ENCODE peak calls at places on chromosomes 3 and 15, in four cellular contexts. T is body of pancreas, F is adrenal gland, W is fibroblast of lung. Y is an unnamed sample.

GRCh38 chr15:49082960-49083359 is 36.7 kb upstream of the SECISBP2L start:
- DNase-seq in T (no peak), F (no peak), W (peak; percentile 91), Y (no peak)

GRCh38 chr3:142931222-142931621 is 32.3 kb downstream of the PAQR9 start:
- DNase-seq in T (peak; percentile 16), F (no peak), W (no peak), Y (no peak)

GRCh38 chr15:75650908-75651809 is 3.4 kb downstream of the SNX33 start:
- DNase-seq in T (peak; percentile 89), F (peak; percentile 94), W (peak; percentile 28), Y (no peak)

GRCh38 chr15:84762840-84763572 is 14.6 kb downstream of the ZNF592 start:
- DNase-seq in T (peak; percentile 37), F (no peak), W (no peak), Y (no peak)

GRCh38 chr3:9420850-9421549 is 23.6 kb downstream of the SETD5 start:
- DNase-seq in T (no peak), F (no peak), W (peak; percentile 41), Y (no peak)

GRCh38 chr15:83446904-83447708 is at the start of gene SH3GL3:
- DNase-seq in T (peak; percentile 86), F (peak; percentile 51), W (peak; percentile 65), Y (peak; percentile 37)

GRCh38 chr3:184409331-184409926 is 29.6 kb downstream of the CHRD start:
- DNase-seq in T (no peak), F (no peak), W (no peak), Y (no peak)

GRCh38 chr3:85800676-85801075 is 841.9 kb downstream of the CADM2 start:
- DNase-seq in T (no peak), F (no peak), W (no peak), Y (no peak)

GRCh38 chr3:132535575-132536441 is 61.3 kb upstream of the ACKR4 start:
- DNase-seq in T (peak; percentile 78), F (peak; percentile 74), W (peak; percentile 92), Y (peak; percentile 37)

GRCh38 chr3:37905987-37906674 is 44.5 kb downstream of the CTDSPL start:
- DNase-seq in T (no peak), F (peak; percentile 59), W (peak; percentile 65), Y (no peak)

GRCh38 chr15:76337047-76337738 is 620 bp downstream of the ISL2 start:
- DNase-seq in T (no peak), F (no peak), W (peak; percentile 45), Y (no peak)

DNA sequence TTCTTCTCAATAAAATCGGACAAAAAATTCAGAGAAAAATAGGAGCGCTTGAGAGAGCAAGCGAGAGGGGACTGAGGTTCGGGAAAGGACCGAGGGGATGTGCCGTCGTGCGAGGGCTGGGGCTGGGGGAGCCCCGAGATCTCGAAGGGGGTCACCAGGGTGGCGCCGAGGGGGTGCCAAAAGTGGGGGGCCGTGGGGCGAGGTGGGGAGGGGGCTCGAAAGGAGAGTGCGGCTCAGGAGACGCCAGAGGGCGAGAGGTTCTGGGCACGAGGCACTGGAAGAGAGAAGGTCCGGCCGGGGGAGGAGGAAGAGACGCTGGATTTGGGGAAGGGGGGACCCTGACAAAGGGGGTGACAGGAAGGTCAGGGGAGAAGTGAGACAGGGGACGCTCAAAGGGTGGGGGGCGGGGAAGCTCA is 783 bp downstream of the IGF2BP2 start:
- DNase-seq in T (peak; percentile 30), F (peak; percentile 17), W (no peak), Y (peak; percentile 12)
- H3K9me3 ChIP-seq in T (no peaks in the 10 kb centered on the region), F (no peaks in the 10 kb centered on the region), W (no peaks in the 10 kb centered on the region), Y (no peaks in the 10 kb centered on the region)

DNA sequence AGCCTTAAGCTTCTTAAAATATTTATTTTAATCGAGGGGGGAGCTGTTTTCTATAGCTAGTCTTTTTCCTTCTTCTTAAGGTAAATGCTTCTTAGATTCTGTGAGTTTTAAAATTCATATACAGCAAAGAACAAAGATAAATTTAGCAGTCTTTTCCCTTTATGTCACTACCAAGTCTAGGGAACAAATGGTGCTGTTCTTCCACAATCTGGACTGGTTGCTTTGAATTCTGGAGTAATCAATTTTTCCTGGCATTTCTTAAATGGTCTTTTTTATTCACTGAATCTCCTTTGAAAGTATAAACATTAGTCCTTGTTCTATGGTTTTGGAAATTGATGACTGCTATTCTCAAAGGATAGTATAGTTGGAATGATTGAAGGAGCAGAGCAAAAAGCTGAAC is 82.8 kb downstream of the CHL1 start:
- DNase-seq in T (no peak), F (no peak), W (no peak), Y (no peak)
- H3K9me3 ChIP-seq in T (no peaks in the 10 kb centered on the region), F (no peaks in the 10 kb centered on the region), W (no peaks in the 10 kb centered on the region), Y (no peaks in the 10 kb centered on the region)

GRCh38 chr3:20696393-20697045 is 510.5 kb upstream of the SGO1 start:
- DNase-seq in T (no peak), F (no peak), W (no peak), Y (no peak)
- H3K9me3 ChIP-seq in T (no peaks in the 10 kb centered on the region), F (no peaks in the 10 kb centered on the region), W (no peaks in the 10 kb centered on the region), Y (no peaks in the 10 kb centered on the region)

DNA sequence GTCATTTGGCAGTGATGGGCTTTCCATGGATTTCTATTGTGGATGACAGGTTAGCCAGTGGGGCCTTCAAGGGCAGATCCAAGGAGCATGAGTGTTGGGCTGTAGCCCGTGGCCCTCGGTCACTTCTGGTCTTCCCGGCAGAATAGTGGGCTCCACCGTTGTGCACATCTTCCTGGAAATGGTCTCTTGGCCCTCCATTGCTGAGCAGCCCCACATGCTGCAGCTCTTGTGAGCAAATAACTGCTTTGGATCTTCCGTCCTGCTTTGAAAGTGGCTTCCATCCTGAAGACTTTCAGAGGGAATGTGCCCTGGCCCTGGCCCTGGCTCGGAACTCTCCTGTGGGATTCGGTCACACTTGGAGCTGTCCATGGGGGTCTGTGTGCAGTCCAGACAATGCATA is 102.8 kb downstream of the SNRPN start:
- DNase-seq in T (no peak), F (no peak), W (no peak), Y (no peak)
- H3K9me3 ChIP-seq in T (peaks cover 100% of the 10 kb centered on the region), F (peaks cover 96% of the 10 kb centered on the region), W (peaks cover 30% of the 10 kb centered on the region), Y (peaks cover 20% of the 10 kb centered on the region)

DNA sequence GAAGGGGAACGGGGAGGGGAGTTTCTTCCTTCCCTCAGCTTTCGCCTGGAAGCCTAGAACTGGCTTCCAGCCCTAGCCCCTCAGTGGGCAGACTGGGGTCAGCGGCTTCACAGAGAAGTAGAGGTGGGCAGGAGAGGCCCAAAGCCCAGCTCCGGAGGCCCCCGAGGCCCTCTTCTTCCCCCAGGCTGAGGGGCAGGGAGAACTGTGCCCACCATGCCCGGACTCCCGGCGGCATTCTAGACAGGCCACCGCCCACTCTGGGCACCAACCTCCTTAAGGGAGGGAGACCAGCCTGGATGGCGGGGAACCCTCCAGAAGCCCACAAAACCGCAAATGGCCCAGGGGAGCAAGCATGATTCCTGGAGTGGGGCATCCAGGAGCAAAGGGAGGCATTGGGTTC is 17.9 kb downstream of the HAPLN3 start:
- DNase-seq in T (no peak), F (no peak), W (no peak), Y (no peak)
- H3K9me3 ChIP-seq in T (no peaks in the 10 kb centered on the region), F (no peaks in the 10 kb centered on the region), W (no peaks in the 10 kb centered on the region), Y (no peaks in the 10 kb centered on the region)

DNA sequence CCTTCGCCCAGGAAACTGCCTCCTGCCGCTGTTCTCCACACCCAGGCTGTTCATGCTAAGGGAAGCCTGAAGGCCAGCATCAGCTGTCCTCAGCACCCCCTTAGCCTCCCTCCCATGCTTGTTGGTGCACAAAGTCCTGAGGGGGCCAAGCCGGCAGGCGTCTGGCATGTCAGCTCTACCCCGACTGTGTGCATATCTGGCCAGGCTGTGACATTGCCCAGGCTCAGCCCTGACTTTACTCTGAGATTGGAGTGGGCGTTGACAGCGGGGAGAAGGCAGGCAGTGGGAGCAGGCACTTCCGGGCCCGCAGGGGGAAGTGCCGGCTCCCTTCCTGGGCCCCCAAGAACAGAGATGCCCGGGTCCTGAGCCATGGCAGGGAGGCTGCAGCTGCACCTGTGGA is 492.2 kb downstream of the AGBL1 start:
- DNase-seq in T (no peak), F (no peak), W (no peak), Y (no peak)
- H3K9me3 ChIP-seq in T (no peaks in the 10 kb centered on the region), F (no peaks in the 10 kb centered on the region), W (no peaks in the 10 kb centered on the region), Y (no peaks in the 10 kb centered on the region)

DNA sequence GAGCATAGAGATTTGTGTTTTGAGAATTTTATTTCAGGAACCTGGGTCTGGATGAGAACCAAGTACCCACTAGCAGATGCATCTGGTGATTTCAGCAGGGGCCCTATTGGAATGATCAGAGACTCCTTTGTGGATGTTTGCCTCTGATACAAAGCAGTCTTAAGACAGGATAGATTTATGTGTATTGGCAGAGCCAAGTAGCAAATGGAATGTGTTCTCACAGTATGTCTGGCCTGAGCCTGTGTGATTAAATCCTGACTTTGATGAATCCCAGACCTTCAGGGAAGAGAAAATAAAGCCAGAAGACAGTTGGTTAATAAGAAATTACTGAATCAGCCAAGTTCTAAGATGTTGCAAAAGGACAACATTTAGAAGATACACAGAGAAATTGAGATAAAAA is 755.5 kb upstream of the SEMA6D start:
- DNase-seq in T (no peak), F (no peak), W (no peak), Y (no peak)
- H3K9me3 ChIP-seq in T (no peaks in the 10 kb centered on the region), F (no peaks in the 10 kb centered on the region), W (no peaks in the 10 kb centered on the region), Y (no peaks in the 10 kb centered on the region)

GRCh38 chr15:25060996-25061620 is 106.3 kb downstream of the SNRPN start:
- DNase-seq in T (no peak), F (no peak), W (no peak), Y (no peak)
- H3K9me3 ChIP-seq in T (peaks cover 100% of the 10 kb centered on the region), F (peaks cover 98% of the 10 kb centered on the region), W (peaks cover 46% of the 10 kb centered on the region), Y (peaks cover 100% of the 10 kb centered on the region)

GRCh38 chr3:83230841-83231240 is 1469.4 kb upstream of the GBE1 start:
- DNase-seq in T (no peak), F (no peak), W (no peak), Y (no peak)
- H3K9me3 ChIP-seq in T (no peaks in the 10 kb centered on the region), F (no peaks in the 10 kb centered on the region), W (no peaks in the 10 kb centered on the region), Y (no peaks in the 10 kb centered on the region)

GRCh38 chr15:25091421-25092158 is 136.8 kb downstream of the SNRPN start:
- DNase-seq in T (no peak), F (no peak), W (no peak), Y (no peak)
- H3K9me3 ChIP-seq in T (peaks cover 77% of the 10 kb centered on the region), F (peaks cover 15% of the 10 kb centered on the region), W (no peaks in the 10 kb centered on the region), Y (peaks cover 60% of the 10 kb centered on the region)